ENCODE peak calls at places on chromosome 1, in six cellular contexts. J, W, E, H, P and U are unnamed samples.

GRCh38 chr1:233240839-233241682 is 54.5 kb downstream of the PCNX2 start:
- DNase-seq in J (peak; percentile 85), W (no peak), E (no peak), H (no peak), P (peak; percentile 61), U (no peak)

GRCh38 chr1:181554465-181554864 is 71.1 kb downstream of the CACNA1E start:
- DNase-seq in J (no peak), W (no peak), E (no peak), H (no peak), P (no peak), U (no peak)

GRCh38 chr1:202203238-202204039 is 9.8 kb downstream of the LGR6 start:
- DNase-seq in J (no peak), W (no peak), E (no peak), H (no peak), P (no peak), U (no peak)

GRCh38 chr1:2127181-2128145 is 67.1 kb downstream of the FAAP20 start:
- DNase-seq in J (no peak), W (no peak), E (no peak), H (no peak), P (no peak), U (no peak)

GRCh38 chr1:56643661-56644060 is 1.5 kb upstream of the PRKAA2 start:
- DNase-seq in J (no peak), W (no peak), E (no peak), H (no peak), P (no peak), U (no peak)

GRCh38 chr1:44631647-44632510 is 42.4 kb downstream of the TMEM53 start:
- DNase-seq in J (peak; percentile 95), W (peak; percentile 83), E (peak; percentile 61), H (peak; percentile 70), P (peak; percentile 88), U (peak; percentile 33)

GRCh38 chr1:30929135-30929889 is 20.8 kb upstream of the SDC3 start:
- DNase-seq in J (peak; percentile 62), W (peak; percentile 37), E (no peak), H (no peak), P (peak; percentile 58), U (no peak)

GRCh38 chr1:46735708-46736324 is 16.9 kb upstream of the EFCAB14 start:
- DNase-seq in J (peak; percentile 81), W (peak; percentile 46), E (no peak), H (no peak), P (peak; percentile 57), U (no peak)

GRCh38 chr1:109151146-109151545 is 37.2 kb downstream of the ELAPOR1 start:
- DNase-seq in J (peak; percentile 56), W (peak; percentile 56), E (no peak), H (no peak), P (peak; percentile 55), U (no peak)

GRCh38 chr1:217482356-217483102 is 148.4 kb downstream of the GPATCH2 start:
- DNase-seq in J (no peak), W (peak; percentile 90), E (no peak), H (no peak), P (peak; percentile 86), U (no peak)

GRCh38 chr1:217493290-217493689 is 137.6 kb downstream of the GPATCH2 start:
- DNase-seq in J (no peak), W (no peak), E (no peak), H (no peak), P (no peak), U (no peak)

GRCh38 chr1:226778657-226779058 is 39.6 kb upstream of the ITPKB start:
- DNase-seq in J (no peak), W (peak; percentile 92), E (no peak), H (no peak), P (peak; percentile 94), U (no peak)

GRCh38 chr1:163085041-163085903 is 16.1 kb downstream of the RGS4 start:
- DNase-seq in J (no peak), W (no peak), E (no peak), H (no peak), P (peak; percentile 22), U (no peak)

GRCh38 chr1:113811353-113811887 is 856 bp downstream of the RSBN1 start:
- DNase-seq in J (peak; percentile 66), W (no peak), E (peak; percentile 18), H (no peak), P (peak; percentile 22), U (no peak)